ENCODE peak calls at places on chromosomes 5 and 9, in nine cellular contexts. Y is ELR; Q is amygdala; S is Kasumi-1; B is NCI-H446; A is C1 segment of cervical spinal cord; P is Caco-2; K is CD8-positive, alpha-beta T cell; L is NCI-H1092 treated with DMSO at 0.1 percent for 48 hours. U is an unnamed sample.

GRCh38 chr5:10201223-10201868 is 48.3 kb downstream of the ATPSCKMT start:
- DNase-seq in K (no peak), P (no peak), A (no peak), S (peak), Q (no peak), Y (peak), L (no peak), B (peak), U (no peak)

GRCh38 chr5:72067682-72068470 is 39.4 kb upstream of the MAP1B start:
- DNase-seq in K (no peak), S (no peak), B (no peak), L (no peak), P (no peak), Q (no peak), A (no peak), Y (peak), U (peak)

GRCh38 chr9:92980085-92980745 is 32.9 kb downstream of the FGD3 start:
- DNase-seq in K (no peak), Y (peak), S (no peak), A (no peak), L (no peak), Q (no peak), P (no peak), B (no peak), U (no peak)

GRCh38 chr5:59275537-59276276 is 617.8 kb downstream of the PDE4D start:
- DNase-seq in Q (peak), L (no peak), B (peak), A (peak), K (no peak), S (no peak), P (no peak), Y (peak), U (peak)

GRCh38 chr5:60101561-60101960 is 208.0 kb upstream of the PDE4D start:
- DNase-seq in S (no peak), P (no peak), B (no peak), L (no peak), Y (no peak), A (no peak), K (no peak), Q (no peak), U (no peak)

GRCh38 chr5:107666051-107666655 is 4.6 kb downstream of the EFNA5 start:
- DNase-seq in Y (no peak), P (no peak), Q (no peak), K (no peak), S (no peak), L (no peak), A (no peak), B (no peak), U (no peak)

GRCh38 chr9:133628766-133629165 is 7.4 kb upstream of the DBH start:
- DNase-seq in P (no peak), A (no peak), L (no peak), K (no peak), S (no peak), Q (no peak), Y (no peak), B (no peak), U (no peak)

GRCh38 chr9:127723450-127723849 is 7.6 kb downstream of the TTC16 start:
- DNase-seq in S (no peak), B (peak), P (no peak), K (no peak), L (no peak), Q (no peak), Y (peak), A (no peak), U (peak)

GRCh38 chr5:154446183-154447073 is 631 bp downstream of the SAP30L start:
- DNase-seq in B (peak), K (peak), S (peak), P (peak), A (peak), Y (peak), Q (peak), L (peak), U (peak)

GRCh38 chr9:77802512-77803293 is 154.6 kb upstream of the GNA14 start:
- DNase-seq in S (no peak), Y (no peak), P (no peak), B (no peak), Q (no peak), K (no peak), L (peak), A (no peak), U (no peak)

GRCh38 chr9:79470957-79471356 is 100.8 kb upstream of the TLE4 start:
- DNase-seq in L (no peak), S (no peak), B (no peak), K (no peak), Y (no peak), P (no peak), A (no peak), Q (no peak), U (no peak)

GRCh38 chr5:159902444-159903121 is 13.7 kb upstream of the ADRA1B start:
- DNase-seq in S (no peak), K (no peak), A (no peak), B (no peak), Y (peak), Q (no peak), P (no peak), L (no peak), U (peak)

GRCh38 chr5:10454591-10455272 is 13.1 kb downstream of the ROPN1L start:
- DNase-seq in Q (no peak), B (no peak), Y (peak), L (no peak), A (no peak), K (no peak), P (no peak), S (no peak), U (peak)

GRCh38 chr9:88660611-88661010 is 125.6 kb downstream of the NXNL2 start:
- DNase-seq in A (no peak), S (peak), L (no peak), K (no peak), Q (no peak), Y (peak), B (no peak), P (peak), U (peak)

GRCh38 chr5:176647870-176648466 is 684 bp downstream of the TSPAN17 start:
- DNase-seq in K (no peak), L (peak), P (peak), Y (peak), B (peak), Q (peak), A (no peak), S (no peak), U (peak)

GRCh38 chr5:75510417-75510835 is 1.0 kb downstream of the CERT1 start:
- DNase-seq in L (no peak), S (peak), Y (peak), B (no peak), A (no peak), P (no peak), K (peak), Q (no peak), U (peak)

GRCh38 chr5:154401355-154401754 is 44.4 kb upstream of the SAP30L start:
- DNase-seq in P (no peak), S (no peak), Q (no peak), L (no peak), Y (no peak), B (no peak), A (no peak), K (no peak), U (no peak)

GRCh38 chr9:94245651-94246050 is 13.4 kb upstream of the ZNF169 start:
- DNase-seq in B (no peak), K (no peak), L (no peak), P (no peak), S (no peak), A (no peak), Q (no peak), Y (no peak), U (no peak)

GRCh38 chr9:114861922-114862605 is 56.2 kb upstream of the TNFSF15 start:
- DNase-seq in Y (no peak), Q (no peak), P (no peak), B (no peak), A (no peak), L (no peak), K (no peak), S (no peak), U (no peak)

GRCh38 chr5:37714756-37715155 is 125.1 kb downstream of the GDNF start:
- DNase-seq in B (no peak), Y (no peak), S (no peak), P (no peak), A (no peak), Q (no peak), K (no peak), L (no peak), U (no peak)

GRCh38 chr5:81534481-81534840 is 140.5 kb upstream of the ACOT12 start:
- DNase-seq in Y (no peak), K (no peak), Q (no peak), P (no peak), A (no peak), S (no peak), B (no peak), L (no peak), U (no peak)

GRCh38 chr9:83537331-83538171 is 650 bp downstream of the FRMD3 start:
- DNase-seq in P (no peak), S (no peak), B (no peak), Y (peak), L (peak), Q (no peak), A (no peak), K (no peak), U (no peak)

GRCh38 chr9:129414377-129415021 is 206.4 kb downstream of the C9orf50 start:
- DNase-seq in B (no peak), Q (peak), K (peak), Y (peak), P (peak), A (no peak), L (peak), S (peak), U (no peak)

GRCh38 chr9:133147412-133148271 is 16.1 kb downstream of the GBGT1 start:
- DNase-seq in L (peak), B (peak), K (peak), P (peak), A (peak), Y (peak), S (peak), Q (peak), U (peak)

GRCh38 chr5:54703091-54703490 is 185.5 kb downstream of the SNX18 start:
- DNase-seq in Q (no peak), K (no peak), A (no peak), Y (peak), B (peak), P (no peak), L (no peak), S (no peak), U (peak)

GRCh38 chr5:58778888-58779287 is 196.0 kb downstream of the RAB3C start:
- DNase-seq in L (no peak), P (no peak), K (no peak), A (no peak), B (no peak), Q (no peak), Y (no peak), S (no peak), U (no peak)

GRCh38 chr9:105502276-105502675 is 54.4 kb downstream of the FSD1L start:
- DNase-seq in P (no peak), Q (no peak), B (no peak), K (no peak), S (no peak), A (no peak), L (no peak), Y (peak), U (no peak)

GRCh38 chr5:12805165-12805698 is 901.0 kb upstream of the CTNND2 start:
- DNase-seq in Y (no peak), P (no peak), S (no peak), A (no peak), K (no peak), B (no peak), Q (no peak), L (no peak), U (no peak)

GRCh38 chr5:147398860-147399259 is 111.0 kb downstream of the DPYSL3 start:
- DNase-seq in S (no peak), K (no peak), Q (no peak), P (no peak), Y (no peak), L (no peak), B (no peak), A (no peak), U (no peak)

GRCh38 chr9:133377721-133378216 is 1.6 kb downstream of the STKLD1 start:
- DNase-seq in S (peak), K (no peak), B (no peak), A (no peak), L (no peak), P (no peak), Y (peak), Q (no peak), U (peak)

GRCh38 chr9:2469681-2470141 is 151.9 kb upstream of the VLDLR start:
- DNase-seq in B (no peak), Q (no peak), Y (peak), K (no peak), L (peak), S (peak), P (peak), A (no peak), U (peak)

GRCh38 chr9:87395804-87396458 is 101.7 kb upstream of the DAPK1 start:
- DNase-seq in L (peak), A (no peak), K (no peak), Q (no peak), S (no peak), B (no peak), Y (no peak), P (peak), U (no peak)

GRCh38 chr5:67643531-67643930 is 446.9 kb upstream of the CD180 start:
- DNase-seq in P (no peak), A (no peak), K (no peak), Q (no peak), S (no peak), Y (no peak), L (no peak), B (no peak), U (no peak)

GRCh38 chr5:150809363-150809762 is 30.8 kb downstream of the SMIM3 start:
- DNase-seq in L (no peak), A (no peak), Y (no peak), K (no peak), Q (no peak), P (peak), B (no peak), S (no peak), U (no peak)

GRCh38 chr9:128124873-128125574 is 2.5 kb downstream of the PTGES2 start:
- DNase-seq in P (peak), A (peak), B (peak), L (peak), S (peak), Q (peak), K (no peak), Y (peak), U (peak)

GRCh38 chr5:141245250-141245717 is at the start of gene PCDHB15:
- DNase-seq in B (peak), K (no peak), S (no peak), Y (peak), A (no peak), P (no peak), L (no peak), Q (no peak), U (peak)